ENCODE peak calls at places on chromosomes 3 and 15, in six cellular contexts. C, Y, T, R, A and O are unnamed samples. For H3K36me3, the result is how much of the 10 kb centered on the place peaks cover.

GRCh38 chr15:98800437-98801233 is 152.3 kb downstream of the IGF1R start:
- DNase-seq in C (peak), Y (no peak), T (peak), R (no peak), A (no peak), O (peak)

GRCh38 chr15:41778503-41778902 is 4.2 kb downstream of the MAPKBP1 start:
- DNase-seq in C (no peak), Y (no peak), T (peak), R (no peak), A (no peak), O (no peak)

GRCh38 chr3:189508784-189509489 is 122.3 kb upstream of the TP63 start:
- DNase-seq in C (no peak), Y (no peak), T (no peak), R (no peak), A (no peak), O (no peak)

GRCh38 chr15:60408438-60409105 is 10.8 kb upstream of the ANXA2 start:
- DNase-seq in C (no peak), Y (no peak), T (peak), R (peak), A (no peak), O (no peak)

GRCh38 chr15:75720787-75721461 is 8.3 kb upstream of the CSPG4 start:
- DNase-seq in C (no peak), Y (no peak), T (no peak), R (peak), A (peak), O (peak)

GRCh38 chr15:63857459-63857856 is 23.7 kb upstream of the HERC1 start:
- DNase-seq in C (no peak), Y (no peak), T (no peak), R (no peak), A (no peak), O (no peak)

GRCh38 chr3:129034650-129035049 is 25.9 kb upstream of the GP9 start:
- DNase-seq in C (no peak), Y (no peak), T (no peak), R (no peak), A (no peak), O (peak)

GRCh38 chr3:151015762-151016161 is 43.2 kb upstream of the CLRN1 start:
- DNase-seq in C (no peak), Y (no peak), T (peak), R (no peak), A (no peak), O (no peak)

GRCh38 chr15:94607176-94607654 is 375.9 kb downstream of the MCTP2 start:
- DNase-seq in C (no peak), Y (no peak), T (peak), R (peak), A (peak), O (no peak)

GRCh38 chr3:65945953-65946352 is 92.8 kb downstream of the MAGI1 start:
- DNase-seq in C (no peak), Y (no peak), T (no peak), R (no peak), A (no peak), O (no peak)

GRCh38 chr3:105904251-105904650 is 35.4 kb upstream of the CBLB start:
- DNase-seq in C (no peak), Y (no peak), T (no peak), R (no peak), A (no peak), O (no peak)

GRCh38 chr15:62853833-62854210 is 188.7 kb upstream of the TPM1 start:
- DNase-seq in C (no peak), Y (no peak), T (peak), R (no peak), A (no peak), O (no peak)

GRCh38 chr3:127304121-127304744 is 16.4 kb upstream of the PRR20G start:
- DNase-seq in C (no peak), Y (no peak), T (no peak), R (peak), A (no peak), O (peak)

GRCh38 chr3:12192655-12193484 is 34.2 kb upstream of the TIMP4 start:
- DNase-seq in C (no peak), Y (no peak), T (no peak), R (no peak), A (no peak), O (no peak)

GRCh38 chr3:51819709-51820406 is 40.8 kb upstream of the IQCF6 start:
- DNase-seq in C (no peak), Y (no peak), T (no peak), R (peak), A (no peak), O (peak)

GRCh38 chr3:42159706-42160472 is 68.7 kb downstream of the TRAK1 start:
- DNase-seq in C (peak), Y (peak), T (peak), R (peak), A (peak), O (peak)

GRCh38 chr15:44971036-44971435 is 14.5 kb downstream of the TERB2 start:
- DNase-seq in C (no peak), Y (no peak), T (no peak), R (no peak), A (no peak), O (no peak)

GRCh38 chr3:168467085-168467714 is 371.5 kb upstream of the GOLIM4 start:
- DNase-seq in C (peak), Y (no peak), T (peak), R (no peak), A (no peak), O (peak)

GRCh38 chr3:23116041-23116440 is 87.1 kb upstream of the UBE2E2 start:
- DNase-seq in C (no peak), Y (no peak), T (no peak), R (no peak), A (no peak), O (no peak)

GRCh38 chr15:85704720-85705119 is 90.0 kb downstream of the KLHL25 start:
- DNase-seq in C (no peak), Y (no peak), T (no peak), R (no peak), A (no peak), O (no peak)

GRCh38 chr3:14364580-14365292 is 37.7 kb upstream of the SLC6A6 start:
- DNase-seq in C (no peak), Y (no peak), T (no peak), R (no peak), A (no peak), O (no peak)

GRCh38 chr15:68559342-68560310 is 19.2 kb upstream of the CORO2B start:
- DNase-seq in C (peak), Y (peak), T (peak), R (peak), A (peak), O (peak)

GRCh38 chr15:42129364-42129763 is 27.1 kb downstream of the PLA2G4F start:
- DNase-seq in C (no peak), Y (no peak), T (no peak), R (no peak), A (no peak), O (no peak)

DNA sequence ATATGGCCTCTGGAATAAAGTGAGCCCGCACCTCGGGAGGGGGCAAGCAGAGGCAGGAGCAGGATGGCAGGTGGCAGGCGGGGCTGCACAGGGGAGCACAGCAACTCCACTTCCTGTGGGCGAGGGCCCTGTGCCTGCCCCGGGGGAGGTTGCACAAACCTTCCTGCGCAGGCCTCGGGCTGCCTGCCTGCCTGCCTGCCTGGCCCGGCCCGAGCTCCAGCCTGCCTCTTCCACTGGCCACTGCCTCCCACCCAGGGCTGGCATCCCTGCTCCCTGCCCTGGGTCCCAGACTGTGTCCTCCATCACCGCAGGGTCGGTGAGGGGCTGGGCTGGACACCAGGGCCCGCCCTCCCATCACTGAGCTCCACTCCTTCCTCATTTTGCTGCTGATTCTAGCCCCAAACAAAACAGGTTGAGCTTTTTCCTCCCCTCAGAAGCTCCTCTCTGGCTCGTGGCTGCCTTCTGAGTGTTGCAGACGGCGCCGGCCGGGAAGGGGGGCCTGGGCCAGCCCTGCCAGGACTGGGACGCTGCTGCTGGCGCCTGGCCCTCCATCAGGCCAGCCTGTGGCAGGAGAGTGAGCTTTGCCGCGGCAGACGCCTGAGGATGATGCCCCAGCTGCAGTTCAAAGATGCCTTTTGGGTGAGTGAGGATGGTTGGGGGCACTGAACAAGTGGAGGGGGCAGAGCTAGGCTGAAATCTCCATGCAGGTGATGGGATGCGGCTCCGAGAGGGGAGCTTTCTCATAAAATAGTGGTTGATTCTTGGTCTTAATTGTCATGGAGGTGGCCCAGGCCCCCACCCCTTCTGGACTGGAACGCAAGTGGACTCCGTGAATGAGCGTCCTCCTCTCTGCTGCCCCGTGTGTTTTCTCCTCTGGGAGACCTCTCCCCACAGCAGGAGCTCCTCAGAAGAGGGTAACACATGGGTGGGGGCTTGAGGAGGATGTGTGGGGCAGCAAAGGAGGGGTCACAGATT is at the start of gene PSTPIP1:
- DNase-seq in C (no peak), Y (peak), T (no peak), R (peak), A (peak), O (peak)
- H3K4me3 ChIP-seq in C (no peak), Y (peak), T (no peak), R (no peak), A (no peak), O (no peak)

GRCh38 chr3:3802021-3802420 is 2.8 kb downstream of the LRRN1 start:
- DNase-seq in C (peak), Y (no peak), T (no peak), R (no peak), A (no peak), O (no peak)

GRCh38 chr3:3800685-3801509 is 1.7 kb downstream of the LRRN1 start:
- DNase-seq in C (peak), Y (peak), T (no peak), R (no peak), A (peak), O (peak)

GRCh38 chr3:3801510-3801841 is 2.2 kb downstream of the LRRN1 start:
- DNase-seq in C (peak), Y (no peak), T (no peak), R (no peak), A (no peak), O (peak)

GRCh38 chr3:3806092-3806491 is 6.9 kb downstream of the LRRN1 start:
- DNase-seq in C (no peak), Y (no peak), T (no peak), R (no peak), A (no peak), O (no peak)

DNA sequence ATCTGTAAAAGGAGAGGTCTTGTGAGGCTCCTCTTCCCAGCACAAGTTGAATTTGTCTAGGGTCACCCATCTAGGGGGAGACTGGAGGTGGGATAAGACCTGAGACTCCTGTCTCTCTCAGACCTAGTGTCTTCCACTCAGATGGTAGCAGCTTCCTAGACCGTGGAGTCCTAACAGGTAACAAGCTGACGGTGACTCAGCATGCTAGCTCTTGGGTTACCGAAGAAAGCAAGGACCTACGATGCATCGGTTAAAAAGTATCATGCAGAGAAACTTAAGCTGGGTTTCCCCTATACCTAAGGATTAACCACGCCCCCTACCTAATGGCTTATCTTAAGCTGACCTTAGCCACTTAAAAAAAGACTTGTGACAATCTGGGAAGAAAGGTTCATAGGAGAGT is 7.6 kb downstream of the LRRN1 start:
- DNase-seq in C (no peak), Y (no peak), T (no peak), R (no peak), A (no peak), O (peak)
- H3K36me3 ChIP-seq in C (under half), Y (under half), T (under half), R (under half), A (under half), O (under half)

GRCh38 chr15:40762919-40763800 is 708 bp upstream of the GCHFR start:
- DNase-seq in C (no peak), Y (peak), T (peak), R (no peak), A (peak), O (peak)
- H3K4me3 ChIP-seq in C (peak), Y (peak), T (peak), R (peak), A (peak), O (peak)

DNA sequence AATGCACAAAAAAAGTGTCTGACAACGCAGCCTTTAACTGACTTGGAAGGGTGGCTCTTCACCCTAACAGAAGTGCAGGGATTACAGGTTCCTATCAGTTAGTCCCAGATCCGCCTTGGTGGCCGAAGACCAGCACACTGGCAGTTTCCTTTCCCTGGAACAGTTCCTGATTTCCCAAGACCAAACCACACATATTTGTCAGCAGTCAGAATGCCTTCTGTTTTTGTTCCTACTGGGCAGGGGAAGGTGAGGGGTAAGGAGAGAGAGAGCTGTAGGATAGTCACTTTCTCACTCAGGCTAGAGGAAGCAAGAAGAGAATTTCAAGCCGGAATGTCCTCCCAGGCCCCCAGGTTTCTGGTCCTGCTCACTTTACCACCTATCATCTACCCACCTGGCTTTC is 9.2 kb downstream of the CXCR6 start:
- DNase-seq in C (no peak), Y (no peak), T (peak), R (no peak), A (no peak), O (no peak)
- H3K36me3 ChIP-seq in C (half or more), Y (under half), T (under half), R (half or more), A (half or more), O (under half)

DNA sequence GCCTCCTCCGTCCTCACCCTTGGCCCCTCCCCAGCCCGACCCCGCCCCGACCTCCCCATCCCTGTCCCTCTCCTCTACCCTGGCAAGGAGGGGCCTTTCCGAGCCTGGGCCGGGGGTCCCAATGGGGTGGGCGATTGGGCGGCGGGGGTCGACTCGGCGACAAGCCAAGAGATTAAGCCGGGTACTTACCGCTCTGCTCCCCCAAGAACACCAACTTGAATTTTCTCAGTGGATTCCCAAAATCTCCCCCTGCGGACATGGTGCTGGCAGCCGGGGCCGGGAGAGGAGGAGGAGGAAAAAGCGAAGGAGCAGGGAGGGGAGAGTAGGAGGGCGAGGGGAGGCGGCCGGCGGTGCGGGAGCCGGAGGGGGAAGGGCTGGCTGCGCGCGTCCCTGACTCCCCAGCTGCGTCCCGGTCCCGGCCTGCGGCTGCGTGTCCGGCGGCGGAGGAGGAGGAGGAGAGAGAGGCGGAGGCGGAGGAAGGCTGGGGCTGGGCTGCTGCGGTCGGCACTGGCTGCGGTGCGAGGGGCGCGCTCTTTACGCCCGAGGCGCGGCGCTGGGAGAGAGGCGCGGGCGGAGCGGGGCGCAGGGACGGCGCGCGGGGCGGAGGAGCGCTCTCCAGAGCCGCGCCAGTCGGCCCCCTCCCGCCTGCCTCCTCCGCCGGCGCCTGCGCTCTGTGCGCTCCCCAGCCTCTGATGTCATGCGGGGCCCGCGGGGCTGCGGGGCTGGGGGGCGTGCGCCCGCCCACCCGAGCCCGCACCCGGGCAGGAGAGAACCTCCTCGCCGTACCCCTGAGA is at the start of gene RAB6B:
- DNase-seq in C (peak), Y (no peak), T (peak), R (no peak), A (peak), O (peak)
- H3K4me3 ChIP-seq in C (peak), Y (peak), T (peak), R (no peak), A (peak), O (peak)

DNA sequence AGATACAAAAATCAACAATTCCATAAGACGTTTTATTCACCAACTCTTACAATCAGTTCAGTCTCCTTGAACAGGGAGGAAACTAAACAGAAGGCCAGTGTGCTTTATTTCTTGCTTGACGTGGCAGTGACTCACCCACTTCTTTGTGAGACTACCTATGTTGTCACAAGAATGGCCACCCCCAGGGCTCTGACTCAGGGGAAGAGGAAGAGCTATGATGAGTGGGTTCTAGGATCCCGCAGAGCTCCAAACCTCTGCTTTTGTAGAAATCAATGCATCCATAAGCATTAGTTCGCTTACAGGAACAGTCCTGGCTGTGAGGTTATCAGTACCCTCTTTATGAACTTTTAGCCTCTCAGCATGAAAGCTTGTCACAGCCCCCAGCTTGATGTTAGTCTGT is 102.7 kb downstream of the SENP2 start:
- DNase-seq in C (no peak), Y (no peak), T (peak), R (no peak), A (no peak), O (no peak)
- H3K36me3 ChIP-seq in C (under half), Y (under half), T (half or more), R (under half), A (under half), O (under half)

DNA sequence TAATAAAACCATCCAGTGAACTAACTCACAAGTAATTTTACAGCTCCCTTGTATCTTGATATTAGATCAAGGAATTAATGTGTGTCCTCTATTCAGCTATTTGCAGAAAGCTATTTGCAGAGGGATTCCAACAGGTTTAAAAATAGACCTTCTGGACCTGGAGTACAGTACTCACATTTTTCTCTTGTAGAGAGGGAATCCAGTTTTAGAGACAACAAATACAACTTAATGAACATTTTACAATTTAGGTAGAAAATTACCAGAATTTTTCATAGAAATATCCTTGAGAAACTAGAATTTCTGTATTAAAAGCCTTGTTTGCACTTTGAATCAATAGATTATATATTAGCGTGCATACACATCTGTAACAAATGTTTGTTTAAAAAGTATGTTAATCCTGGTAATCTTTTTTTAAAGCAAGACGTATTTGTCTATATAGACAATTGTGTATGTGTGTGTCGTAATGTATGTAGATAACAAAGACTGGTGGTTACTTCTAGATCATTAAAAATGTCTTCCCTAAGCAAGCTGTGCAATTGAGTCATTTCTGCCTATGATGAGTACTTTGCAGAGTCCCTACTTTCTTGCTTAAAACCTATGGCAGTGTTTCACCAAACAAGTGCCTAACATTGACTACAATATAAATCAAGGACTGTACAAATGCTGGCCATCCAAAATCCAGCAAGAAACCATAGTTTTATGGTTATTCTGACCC is 57.9 kb downstream of the PPP2R3A start:
- DNase-seq in C (no peak), Y (no peak), T (peak), R (no peak), A (no peak), O (no peak)
- H3K4me3 ChIP-seq in C (no peak), Y (no peak), T (peak), R (no peak), A (peak), O (no peak)